ENCODE peak calls at places on chromosomes 5 and 9, in eight cellular contexts. Q, B, I, E, G, F, T and V are unnamed samples.

GRCh38 chr9:89528540-89528939 is 30.6 kb upstream of the SEMA4D start:
- DNase-seq in Q (no peak), B (no peak), I (peak; percentile 19), E (no peak), G (no peak), F (no peak), T (no peak), V (no peak)

GRCh38 chr9:94865599-94866456 is 139.3 kb downstream of the AOPEP start:
- DNase-seq in Q (peak; percentile 83), B (no peak), I (no peak), E (no peak), G (no peak), F (peak; percentile 38), T (peak; percentile 67), V (no peak)

GRCh38 chr5:179124329-179124852 is 64.2 kb downstream of the ZNF354C start:
- DNase-seq in Q (no peak), B (no peak), I (no peak), E (peak; percentile 35), G (no peak), F (no peak), T (no peak), V (no peak)

GRCh38 chr9:8888592-8888991 is 1089.0 kb upstream of the DMAC1 start:
- DNase-seq in Q (no peak), B (no peak), I (no peak), E (no peak), G (no peak), F (no peak), T (no peak), V (no peak)

GRCh38 chr9:129688285-129689043 is 23.0 kb downstream of the PRRX2 start:
- DNase-seq in Q (no peak), B (no peak), I (no peak), E (peak; percentile 61), G (no peak), F (no peak), T (no peak), V (no peak)

GRCh38 chr5:44807269-44807668 is 1.5 kb upstream of the MRPS30 start:
- DNase-seq in Q (no peak), B (no peak), I (no peak), E (no peak), G (no peak), F (no peak), T (peak; percentile 35), V (no peak)

GRCh38 chr5:116145416-116145815 is 60.6 kb downstream of the COMMD10 start:
- DNase-seq in Q (no peak), B (no peak), I (no peak), E (no peak), G (peak; percentile 37), F (no peak), T (no peak), V (no peak)

GRCh38 chr9:101028346-101029299 is at the start of gene PLPPR1:
- DNase-seq in Q (peak; percentile 29), B (peak; percentile 76), I (peak; percentile 89), E (peak; percentile 86), G (no peak), F (peak; percentile 16), T (peak; percentile 47), V (no peak)

GRCh38 chr5:112109331-112109993 is 309.6 kb downstream of the EPB41L4A start:
- DNase-seq in Q (peak; percentile 77), B (peak; percentile 95), I (peak; percentile 82), E (no peak), G (no peak), F (no peak), T (peak; percentile 64), V (no peak)

GRCh38 chr5:64784451-64785025 is 15.8 kb downstream of the CWC27 start:
- DNase-seq in Q (peak; percentile 53), B (peak; percentile 91), I (peak; percentile 82), E (no peak), G (peak; percentile 70), F (peak; percentile 50), T (peak; percentile 88), V (peak; percentile 57)

GRCh38 chr9:93698140-93698908 is 121.9 kb downstream of the PHF2 start:
- DNase-seq in Q (no peak), B (no peak), I (no peak), E (no peak), G (no peak), F (no peak), T (no peak), V (no peak)

GRCh38 chr9:98941946-98942523 is 1.7 kb upstream of the COL15A1 start:
- DNase-seq in Q (no peak), B (no peak), I (no peak), E (no peak), G (no peak), F (no peak), T (no peak), V (no peak)

GRCh38 chr5:137145726-137146125 is 353.4 kb downstream of the SPOCK1 start:
- DNase-seq in Q (no peak), B (no peak), I (no peak), E (peak; percentile 39), G (no peak), F (no peak), T (peak; percentile 69), V (no peak)

GRCh38 chr5:37665272-37665671 is 174.6 kb downstream of the GDNF start:
- DNase-seq in Q (peak; percentile 49), B (peak; percentile 58), I (peak; percentile 15), E (no peak), G (no peak), F (no peak), T (no peak), V (no peak)

GRCh38 chr9:114088571-114089170 is 10.4 kb downstream of the KIF12 start:
- DNase-seq in Q (no peak), B (no peak), I (no peak), E (no peak), G (no peak), F (no peak), T (no peak), V (no peak)

GRCh38 chr5:33281507-33281906 is 159.3 kb upstream of the TARS1 start:
- DNase-seq in Q (peak; percentile 56), B (no peak), I (no peak), E (no peak), G (no peak), F (no peak), T (no peak), V (no peak)

GRCh38 chr9:134032456-134033222 is 7.4 kb downstream of the BRD3OS start:
- DNase-seq in Q (no peak), B (no peak), I (no peak), E (peak; percentile 58), G (no peak), F (no peak), T (no peak), V (no peak)

GRCh38 chr9:96420468-96421219 is 2.5 kb upstream of the ZNF367 start:
- DNase-seq in Q (peak; percentile 96), B (peak; percentile 94), I (peak; percentile 32), E (peak; percentile 91), G (peak; percentile 60), F (peak; percentile 59), T (peak; percentile 94), V (peak; percentile 69)

GRCh38 chr5:65928341-65928752 is 2.0 kb downstream of the ERBIN start:
- DNase-seq in Q (no peak), B (peak; percentile 9), I (no peak), E (no peak), G (no peak), F (no peak), T (peak; percentile 45), V (peak; percentile 20)

GRCh38 chr9:137639303-137640051 is 20.7 kb downstream of the EHMT1 start:
- DNase-seq in Q (no peak), B (peak; percentile 6), I (no peak), E (peak; percentile 73), G (no peak), F (no peak), T (peak; percentile 27), V (peak; percentile 29)
- H3K4me1 ChIP-seq in Q (no peaks in the 10 kb centered on the region), B (no peaks in the 10 kb centered on the region), I (no peaks in the 10 kb centered on the region), E (no peaks in the 10 kb centered on the region), G (peaks cover 29% of the 10 kb centered on the region), F (peaks cover 8% of the 10 kb centered on the region), T (peaks cover 6% of the 10 kb centered on the region), V (peaks cover 23% of the 10 kb centered on the region)

GRCh38 chr9:121634800-121635261 is 16.6 kb upstream of the DAB2IP start:
- DNase-seq in Q (no peak), B (peak; percentile 37), I (no peak), E (peak; percentile 63), G (no peak), F (no peak), T (peak; percentile 30), V (no peak)
- H3K4me3 ChIP-seq in Q (no peak overlapping the region), B (no peak overlapping the region), I (no peak overlapping the region), E (no peak overlapping the region), G (no peak overlapping the region), F (no peak overlapping the region), T (no peak overlapping the region), V (no peak overlapping the region)

GRCh38 chr5:71838286-71838685 is 119.2 kb downstream of the CARTPT start:
- DNase-seq in Q (no peak), B (no peak), I (no peak), E (no peak), G (no peak), F (no peak), T (no peak), V (no peak)
- H3K27ac ChIP-seq in Q (no peak overlapping the region), B (no peak overlapping the region), I (no peak overlapping the region), E (no peak overlapping the region), G (no peak overlapping the region), F (no peak overlapping the region), T (no peak overlapping the region), V (no peak overlapping the region)

DNA sequence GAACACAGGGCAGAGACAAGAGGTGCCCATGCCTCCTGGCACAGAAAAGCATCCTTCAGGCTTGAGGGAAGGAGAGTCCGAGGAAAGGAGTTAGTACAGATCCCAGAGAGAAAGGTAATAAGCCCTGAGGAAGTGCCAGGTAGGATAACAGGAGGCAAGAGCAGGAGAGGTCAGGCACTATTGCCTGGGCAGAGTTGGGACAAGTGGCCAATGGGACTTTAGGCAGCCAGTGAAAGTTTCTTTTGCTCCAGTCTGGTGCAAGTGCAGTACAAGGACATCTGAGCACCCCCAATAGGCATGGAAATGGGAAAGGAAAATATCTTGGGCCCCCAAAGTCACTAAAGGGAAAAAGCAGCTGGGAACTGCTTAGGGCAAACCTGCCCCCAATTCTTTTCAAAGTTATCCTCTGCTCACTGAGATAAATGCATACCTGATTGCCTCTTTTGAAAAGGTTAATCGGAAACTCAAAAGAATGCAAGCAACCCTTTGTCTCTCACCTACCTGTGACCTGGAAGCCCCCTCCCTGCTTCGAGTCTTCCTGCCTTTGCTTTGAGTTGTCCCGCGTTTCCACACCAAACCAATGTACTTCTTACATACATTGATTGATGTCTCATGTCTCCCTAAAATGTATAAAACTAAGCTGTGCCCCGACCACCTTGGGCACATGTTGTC is 46.5 kb downstream of the ELOVL7 start:
- DNase-seq in Q (no peak), B (no peak), I (no peak), E (no peak), G (no peak), F (no peak), T (no peak), V (no peak)
- H3K4me1 ChIP-seq in Q (no peaks in the 10 kb centered on the region), B (no peaks in the 10 kb centered on the region), I (peaks cover 3% of the 10 kb centered on the region), E (no peaks in the 10 kb centered on the region), G (no peaks in the 10 kb centered on the region), F (no peaks in the 10 kb centered on the region), T (no peaks in the 10 kb centered on the region), V (no peaks in the 10 kb centered on the region)